ENCODE peak calls at places on chromosomes 16 and 17, in four cellular contexts. A is H1, T is HL-60, Z is stomach. H is an unnamed sample.

GRCh38 chr16:35215287-35215686 is 1755.9 kb downstream of the TP53TG3F start:
- DNase-seq in A (no peak), T (no peak), Z (no peak), H (no peak)

GRCh38 chr16:23999663-24000062 is 163.9 kb downstream of the PRKCB start:
- DNase-seq in A (no peak), T (no peak), Z (no peak), H (no peak)

GRCh38 chr17:56939869-56940484 is 20.9 kb downstream of the COIL start:
- DNase-seq in A (peak; percentile 45), T (no peak), Z (no peak), H (peak; percentile 45)

GRCh38 chr17:40560592-40561293 is 4.5 kb downstream of the CCR7 start:
- DNase-seq in A (no peak), T (peak; percentile 41), Z (peak; percentile 31), H (no peak)

GRCh38 chr17:31509095-31509804 is 117.8 kb downstream of the RAB11FIP4 start:
- DNase-seq in A (no peak), T (no peak), Z (no peak), H (no peak)

GRCh38 chr16:30876867-30877266 is 17.0 kb downstream of the BCL7C start:
- DNase-seq in A (no peak), T (no peak), Z (no peak), H (no peak)

GRCh38 chr16:85187002-85187401 is 74.7 kb upstream of the CIBAR2 start:
- DNase-seq in A (no peak), T (no peak), Z (no peak), H (no peak)

GRCh38 chr16:23026777-23027362 is 122.4 kb downstream of the USP31 start:
- DNase-seq in A (peak; percentile 55), T (no peak), Z (no peak), H (no peak)

GRCh38 chr16:85163278-85164112 is 51.2 kb upstream of the CIBAR2 start:
- DNase-seq in A (no peak), T (no peak), Z (no peak), H (no peak)

GRCh38 chr17:70955441-70955840 is 786.1 kb downstream of the KCNJ2 start:
- DNase-seq in A (no peak), T (no peak), Z (no peak), H (no peak)

GRCh38 chr16:89581861-89582563 is 6.5 kb downstream of the CPNE7 start:
- DNase-seq in A (no peak), T (no peak), Z (peak; percentile 80), H (no peak)

GRCh38 chr17:7833795-7834553 is at the start of gene KDM6B:
- DNase-seq in A (peak; percentile 92), T (no peak), Z (peak; percentile 95), H (no peak)

GRCh38 chr17:1076982-1077302 is 80.0 kb downstream of the TIMM22 start:
- DNase-seq in A (no peak), T (no peak), Z (no peak), H (no peak)

GRCh38 chr17:40791808-40792436 is 7.8 kb downstream of the KRT28 start:
- DNase-seq in A (no peak), T (no peak), Z (no peak), H (peak; percentile 4)

GRCh38 chr17:82797061-82797460 is 42.8 kb downstream of the ZNF750 start:
- DNase-seq in A (no peak), T (no peak), Z (no peak), H (no peak)

GRCh38 chr17:34626141-34626681 is 46.8 kb downstream of the TMEM132E start:
- DNase-seq in A (peak; percentile 58), T (no peak), Z (no peak), H (no peak)

GRCh38 chr17:43406676-43407645 is 8.2 kb downstream of the ARL4D start:
- DNase-seq in A (no peak), T (no peak), Z (no peak), H (no peak)

GRCh38 chr16:20849587-20850390 is 43.5 kb downstream of the REXO5 start:
- DNase-seq in A (peak; percentile 91), T (peak; percentile 61), Z (peak; percentile 75), H (peak; percentile 71)

GRCh38 chr16:1781758-1782407 is 488 bp downstream of the SPSB3 start:
- DNase-seq in A (peak; percentile 56), T (no peak), Z (no peak), H (no peak)

GRCh38 chr16:88785106-88785924 is at the start of gene PIEZO1:
- DNase-seq in A (no peak), T (no peak), Z (peak; percentile 82), H (no peak)

GRCh38 chr17:79524201-79524882 is 86.5 kb downstream of the RBFOX3 start:
- DNase-seq in A (no peak), T (no peak), Z (no peak), H (no peak)

GRCh38 chr16:74431516-74431915 is 10.2 kb upstream of the CLEC18B start:
- DNase-seq in A (no peak), T (no peak), Z (no peak), H (no peak)
- TF ChIP-seq POLR2AphosphoS5 in A (no peak), T (no peak), Z (no peak), H (no peak)

GRCh38 chr16:11254913-11255736 is 879 bp downstream of the SOCS1 start:
- DNase-seq in A (no peak), T (peak; percentile 37), Z (peak; percentile 64), H (no peak)
- TF ChIP-seq CTCF in A (no peak), T (no peak), Z (no peak), H (no peak)

DNA sequence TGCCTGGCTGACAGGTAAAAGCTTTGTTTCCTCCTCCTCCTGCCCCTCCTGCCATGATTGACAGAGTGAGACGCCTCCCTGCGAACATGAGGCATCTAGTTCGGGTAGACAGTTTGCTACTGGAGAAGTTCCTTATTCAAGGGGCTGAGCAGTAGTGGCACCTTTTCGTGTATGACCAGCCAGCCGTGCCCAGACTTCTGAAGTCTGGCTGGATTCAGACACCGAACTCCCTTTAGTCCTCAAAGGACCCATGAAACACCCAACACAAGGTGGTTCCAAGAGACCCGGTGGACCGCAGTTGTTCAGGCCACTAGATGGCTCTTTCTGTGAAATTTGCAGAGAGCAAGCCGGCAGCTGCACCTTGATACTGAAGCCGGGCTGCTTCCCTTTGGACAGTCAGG is 192.8 kb downstream of the XYLT1 start:
- DNase-seq in A (peak; percentile 59), T (no peak), Z (peak; percentile 61), H (no peak)
- TF ChIP-seq POLR2AphosphoS5 in A (no peak), T (no peak), Z (no peak), H (no peak)

GRCh38 chr16:49484936-49485335 is 111.3 kb downstream of the C16orf78 start:
- DNase-seq in A (no peak), T (no peak), Z (no peak), H (no peak)
- TF ChIP-seq CTCF in A (no peak), T (no peak), Z (no peak), H (no peak)

GRCh38 chr16:81445926-81446317 is 1.3 kb downstream of the CMIP start:
- DNase-seq in A (peak; percentile 48), T (no peak), Z (no peak), H (no peak)

GRCh38 chr16:81443688-81444447 is 740 bp upstream of the CMIP start:
- DNase-seq in A (peak; percentile 74), T (no peak), Z (no peak), H (no peak)

GRCh38 chr16:81446318-81447275 is 2.0 kb downstream of the CMIP start:
- DNase-seq in A (peak; percentile 53), T (no peak), Z (peak; percentile 60), H (no peak)

GRCh38 chr16:81444448-81445121 is at the start of gene CMIP:
- DNase-seq in A (peak; percentile 90), T (no peak), Z (peak; percentile 89), H (no peak)

GRCh38 chr16:81445143-81445922 is 725 bp downstream of the CMIP start:
- DNase-seq in A (peak; percentile 61), T (no peak), Z (peak; percentile 58), H (no peak)
- TF ChIP-seq POLR2AphosphoS5 in A (no peak), T (no peak), Z (no peak), H (no peak)

GRCh38 chr17:81701288-81702071 is 1.7 kb upstream of the MRPL12 start:
- DNase-seq in A (no peak), T (no peak), Z (no peak), H (no peak)

GRCh38 chr17:81700353-81701287 is 2.5 kb upstream of the MRPL12 start:
- DNase-seq in A (no peak), T (no peak), Z (no peak), H (no peak)

GRCh38 chr17:81703747-81704654 is 834 bp downstream of the MRPL12 start:
- DNase-seq in A (no peak), T (no peak), Z (no peak), H (no peak)

GRCh38 chr17:81705518-81706231 is 2.5 kb downstream of the MRPL12 start:
- DNase-seq in A (no peak), T (no peak), Z (no peak), H (no peak)

DNA sequence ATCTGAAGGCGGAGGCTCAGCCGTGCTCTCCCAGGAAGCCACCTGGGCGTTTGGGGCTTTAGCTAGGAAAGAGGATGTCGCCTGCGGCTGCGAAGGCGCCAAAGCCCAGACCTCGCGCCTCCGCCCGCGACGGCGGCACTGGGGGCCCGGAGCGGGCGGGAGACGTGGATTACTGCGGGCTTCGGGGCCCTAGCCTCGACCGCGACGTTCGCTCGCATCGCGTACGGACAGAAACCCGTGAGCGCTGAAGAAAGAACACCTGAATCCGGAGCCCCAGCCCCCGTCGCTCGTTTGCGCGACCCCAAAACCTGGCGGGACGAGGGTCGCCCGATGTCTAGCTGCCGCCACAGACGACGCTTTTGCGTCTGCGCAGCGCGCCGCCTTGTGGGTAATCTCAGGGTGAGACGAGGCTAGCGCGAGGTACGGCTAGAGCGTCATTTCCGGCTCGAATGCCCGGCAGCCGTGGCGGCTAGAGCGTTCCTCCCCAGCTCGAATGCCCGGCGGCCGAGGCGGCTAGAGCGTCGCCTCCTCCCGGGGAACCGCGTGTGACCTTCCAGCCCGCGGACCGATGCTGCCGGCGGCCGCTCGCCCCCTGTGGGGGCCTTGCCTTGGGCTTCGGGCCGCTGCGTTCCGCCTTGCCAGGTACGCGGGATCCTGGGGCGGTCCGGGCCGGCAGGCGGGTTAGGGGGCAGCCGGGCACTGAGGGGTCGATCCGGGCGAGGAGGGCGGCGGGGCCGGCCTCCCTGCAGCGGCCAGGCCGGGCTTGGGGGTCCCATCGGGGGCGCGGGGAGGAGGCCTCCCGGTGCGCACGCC is at the start of gene MRPL12:
- DNase-seq in A (peak; percentile 92), T (peak; percentile 92), Z (peak; percentile 94), H (no peak)
- TF ChIP-seq CTCF in A (no peak), T (no peak), Z (peak; percentile 33), H (no peak)

GRCh38 chr17:38578641-38579480 is 26.9 kb downstream of the SRCIN1 start:
- DNase-seq in A (no peak), T (no peak), Z (no peak), H (no peak)

GRCh38 chr17:38577645-38578173 is 28.0 kb downstream of the SRCIN1 start:
- DNase-seq in A (no peak), T (no peak), Z (no peak), H (no peak)

GRCh38 chr17:38578229-38578628 is 27.5 kb downstream of the SRCIN1 start:
- DNase-seq in A (no peak), T (no peak), Z (no peak), H (no peak)

GRCh38 chr17:38582069-38582468 is 23.7 kb downstream of the SRCIN1 start:
- DNase-seq in A (no peak), T (no peak), Z (no peak), H (no peak)

DNA sequence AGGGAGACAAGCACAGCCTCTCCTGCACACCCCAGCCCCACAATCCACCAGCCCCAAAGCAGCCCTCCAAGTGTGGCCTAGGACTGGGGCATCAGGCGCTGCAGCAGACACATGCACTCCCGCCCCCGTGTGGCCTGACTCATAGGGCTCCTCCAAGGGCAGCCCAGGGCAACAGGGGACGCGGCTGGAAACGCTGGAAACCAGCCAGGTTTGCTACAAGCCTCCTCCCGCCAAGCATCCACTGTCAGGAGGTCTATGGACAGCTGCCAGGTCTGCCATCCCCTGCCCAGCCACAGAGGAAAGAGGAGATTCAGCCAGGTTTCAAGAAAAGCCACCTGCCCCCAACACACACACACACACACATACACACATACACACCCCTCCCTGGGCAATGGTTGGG is 25.8 kb downstream of the SRCIN1 start:
- DNase-seq in A (peak; percentile 83), T (no peak), Z (peak; percentile 34), H (no peak)
- TF ChIP-seq POLR2AphosphoS5 in A (no peak), T (no peak), Z (no peak), H (no peak)